ENCODE peak calls at places on chromosomes 2 and 18, in seven cellular contexts. M is iris pigment epithelial cell, F is thyroid gland, Q is HuH-7, T is GM23338, I is tibial artery, N is astrocyte of the spinal cord. U is an unnamed sample.

GRCh38 chr2:168758970-168759820 is 43.2 kb upstream of the NOSTRIN start:
- DNase-seq in M (peak), F (peak), Q (peak), T (peak), I (no peak), N (peak), U (no peak)

GRCh38 chr2:134391751-134392160 is 137.9 kb downstream of the MGAT5 start:
- DNase-seq in M (peak), F (no peak), Q (no peak), T (no peak), I (no peak), N (no peak), U (no peak)

GRCh38 chr2:221562226-221562625 is 9.9 kb downstream of the EPHA4 start:
- DNase-seq in M (peak), F (no peak), Q (no peak), T (no peak), I (no peak), N (no peak), U (no peak)

GRCh38 chr2:238582159-238582558 is 155.4 kb downstream of the ASB1 start:
- DNase-seq in M (peak), F (no peak), Q (no peak), T (no peak), I (no peak), N (peak), U (no peak)

GRCh38 chr2:58923869-58924268 is 682.7 kb upstream of the FANCL start:
- DNase-seq in M (peak), F (no peak), Q (no peak), T (no peak), I (no peak), N (peak), U (no peak)

GRCh38 chr18:44789704-44790103 is 109.0 kb downstream of the SETBP1 start:
- DNase-seq in M (no peak), F (peak), Q (no peak), T (no peak), I (no peak), N (peak), U (no peak)

GRCh38 chr2:170815746-170816498 is 765 bp upstream of the GAD1 start:
- DNase-seq in M (peak), F (peak), Q (peak), T (peak), I (no peak), N (peak), U (peak)

GRCh38 chr18:56043691-56044090 is 455.7 kb upstream of the TCF4 start:
- DNase-seq in M (no peak), F (peak), Q (no peak), T (peak), I (no peak), N (peak), U (peak)

GRCh38 chr2:118249970-118250369 is 161.7 kb downstream of the INSIG2 start:
- DNase-seq in M (peak), F (no peak), Q (no peak), T (no peak), I (no peak), N (peak), U (no peak)

GRCh38 chr2:16655457-16655837 is 10.2 kb downstream of the CYRIA start:
- DNase-seq in M (no peak), F (no peak), Q (no peak), T (no peak), I (no peak), N (no peak), U (no peak)

GRCh38 chr2:48420512-48421197 is 109.3 kb upstream of the STON1 start:
- DNase-seq in M (peak), F (peak), Q (peak), T (peak), I (peak), N (peak), U (peak)

GRCh38 chr18:78495550-78495949 is 484.1 kb upstream of the SALL3 start:
- DNase-seq in M (no peak), F (no peak), Q (no peak), T (no peak), I (no peak), N (no peak), U (no peak)

GRCh38 chr2:37570773-37571570 is 100.5 kb downstream of the CDC42EP3 start:
- DNase-seq in M (peak), F (no peak), Q (no peak), T (no peak), I (peak), N (peak), U (no peak)

GRCh38 chr2:141611981-141612380 is 518.8 kb downstream of the LRP1B start:
- DNase-seq in M (peak), F (no peak), Q (no peak), T (no peak), I (no peak), N (peak), U (no peak)

GRCh38 chr2:240538031-240538780 is 19.6 kb downstream of the ANKMY1 start:
- DNase-seq in M (no peak), F (no peak), Q (no peak), T (no peak), I (no peak), N (no peak), U (no peak)

GRCh38 chr2:152419944-152420813 is 85.2 kb downstream of the FMNL2 start:
- DNase-seq in M (no peak), F (no peak), Q (no peak), T (no peak), I (no peak), N (no peak), U (no peak)

GRCh38 chr18:23227729-23228075 is 92.4 kb downstream of the CABLES1 start:
- DNase-seq in M (no peak), F (no peak), Q (no peak), T (no peak), I (no peak), N (no peak), U (no peak)

GRCh38 chr18:10164241-10165160 is 250.7 kb downstream of the VAPA start:
- DNase-seq in M (no peak), F (no peak), Q (no peak), T (no peak), I (no peak), N (no peak), U (no peak)

GRCh38 chr2:12685956-12686355 is 30.8 kb upstream of the TRIB2 start:
- DNase-seq in M (no peak), F (no peak), Q (no peak), T (no peak), I (no peak), N (no peak), U (no peak)

GRCh38 chr2:221726894-221727513 is 154.9 kb upstream of the EPHA4 start:
- DNase-seq in M (no peak), F (no peak), Q (no peak), T (no peak), I (no peak), N (peak), U (no peak)

GRCh38 chr2:208549546-208550158 is 143.1 kb downstream of the PTH2R start:
- DNase-seq in M (no peak), F (no peak), Q (no peak), T (no peak), I (no peak), N (no peak), U (no peak)

GRCh38 chr2:144515694-144516416 is 4.1 kb downstream of the ZEB2 start:
- DNase-seq in M (peak), F (no peak), Q (no peak), T (peak), I (peak), N (peak), U (no peak)

GRCh38 chr18:69936191-69936558 is 11.5 kb downstream of the CD226 start:
- DNase-seq in M (peak), F (peak), Q (no peak), T (no peak), I (no peak), N (peak), U (no peak)

U was measured in dorsolateral prefrontal cortex.